ENCODE peak calls at places on chromosomes 4 and X, in eight cellular contexts. One of them, this sample, is unnamed.

GRCh38 chrX:154381271-154381670 is 2.2 kb downstream of the EMD start:
- DNase-seq in left lung: no peak
- DNase-seq in keratinocyte: no peak
- DNase-seq in GM20000: no peak
- DNase-seq in PC-3: no peak
- DNase-seq in WERI-Rb-1: no peak
- DNase-seq in fibroblast of villous mesenchyme: no peak
- DNase-seq in RWPE1: no peak
- DNase-seq in this sample: no peak

GRCh38 chr4:2793578-2793919 is 664 bp downstream of the SH3BP2 start:
- DNase-seq in GM20000: no peak
- DNase-seq in fibroblast of villous mesenchyme: peak
- DNase-seq in WERI-Rb-1: no peak
- DNase-seq in left lung: peak
- DNase-seq in RWPE1: no peak
- DNase-seq in PC-3: peak
- DNase-seq in keratinocyte: no peak
- DNase-seq in this sample: no peak

GRCh38 chr4:176837176-176837915 is 44.6 kb upstream of the VEGFC start:
- DNase-seq in GM20000: no peak
- DNase-seq in WERI-Rb-1: no peak
- DNase-seq in left lung: no peak
- DNase-seq in keratinocyte: no peak
- DNase-seq in PC-3: no peak
- DNase-seq in RWPE1: no peak
- DNase-seq in fibroblast of villous mesenchyme: peak
- DNase-seq in this sample: no peak

GRCh38 chr4:15990570-15991285 is 27.8 kb upstream of the FGFBP2 start:
- DNase-seq in fibroblast of villous mesenchyme: no peak
- DNase-seq in left lung: no peak
- DNase-seq in RWPE1: no peak
- DNase-seq in WERI-Rb-1: no peak
- DNase-seq in GM20000: no peak
- DNase-seq in PC-3: peak
- DNase-seq in keratinocyte: no peak
- DNase-seq in this sample: no peak

GRCh38 chr4:4867745-4868505 is 8.5 kb downstream of the MSX1 start:
- DNase-seq in GM20000: peak
- DNase-seq in RWPE1: no peak
- DNase-seq in PC-3: no peak
- DNase-seq in left lung: no peak
- DNase-seq in WERI-Rb-1: no peak
- DNase-seq in keratinocyte: no peak
- DNase-seq in fibroblast of villous mesenchyme: no peak
- DNase-seq in this sample: no peak

GRCh38 chrX:80602017-80602765 is 181.9 kb downstream of the TENT5D start:
- DNase-seq in RWPE1: no peak
- DNase-seq in fibroblast of villous mesenchyme: no peak
- DNase-seq in WERI-Rb-1: no peak
- DNase-seq in keratinocyte: no peak
- DNase-seq in left lung: no peak
- DNase-seq in PC-3: no peak
- DNase-seq in GM20000: no peak
- DNase-seq in this sample: no peak

GRCh38 chr4:141346144-141346543 is 125.4 kb downstream of the ZNF330 start:
- DNase-seq in GM20000: peak
- DNase-seq in fibroblast of villous mesenchyme: peak
- DNase-seq in RWPE1: peak
- DNase-seq in keratinocyte: no peak
- DNase-seq in WERI-Rb-1: peak
- DNase-seq in PC-3: peak
- DNase-seq in left lung: no peak
- DNase-seq in this sample: no peak

GRCh38 chrX:153333821-153334653 is at the start of gene ZNF275:
- DNase-seq in GM20000: peak
- DNase-seq in RWPE1: peak
- DNase-seq in keratinocyte: peak
- DNase-seq in WERI-Rb-1: peak
- DNase-seq in PC-3: peak
- DNase-seq in left lung: peak
- DNase-seq in fibroblast of villous mesenchyme: peak
- DNase-seq in this sample: peak

GRCh38 chr4:187480146-187481145 is 515.1 kb upstream of the ZFP42 start:
- DNase-seq in WERI-Rb-1: no peak
- DNase-seq in PC-3: peak
- DNase-seq in left lung: no peak
- DNase-seq in fibroblast of villous mesenchyme: peak
- DNase-seq in keratinocyte: no peak
- DNase-seq in GM20000: no peak
- DNase-seq in RWPE1: no peak
- DNase-seq in this sample: no peak

GRCh38 chr4:67545199-67545995 is at the start of gene CENPC:
- DNase-seq in fibroblast of villous mesenchyme: peak
- DNase-seq in GM20000: peak
- DNase-seq in WERI-Rb-1: peak
- DNase-seq in left lung: peak
- DNase-seq in keratinocyte: peak
- DNase-seq in RWPE1: peak
- DNase-seq in PC-3: peak
- DNase-seq in this sample: peak

GRCh38 chr4:67550491-67551256 is 5.4 kb upstream of the CENPC start:
- DNase-seq in GM20000: no peak
- DNase-seq in fibroblast of villous mesenchyme: no peak
- DNase-seq in RWPE1: no peak
- DNase-seq in left lung: no peak
- DNase-seq in PC-3: no peak
- DNase-seq in WERI-Rb-1: no peak
- DNase-seq in keratinocyte: no peak
- DNase-seq in this sample: no peak

GRCh38 chr4:67545996-67546356 is 673 bp upstream of the CENPC start:
- DNase-seq in RWPE1: no peak
- DNase-seq in GM20000: no peak
- DNase-seq in left lung: no peak
- DNase-seq in PC-3: no peak
- DNase-seq in WERI-Rb-1: no peak
- DNase-seq in fibroblast of villous mesenchyme: no peak
- DNase-seq in keratinocyte: no peak
- DNase-seq in this sample: no peak

GRCh38 chr4:67549123-67549522 is 3.8 kb upstream of the CENPC start:
- DNase-seq in PC-3: peak
- DNase-seq in left lung: no peak
- DNase-seq in GM20000: peak
- DNase-seq in WERI-Rb-1: no peak
- DNase-seq in keratinocyte: no peak
- DNase-seq in RWPE1: peak
- DNase-seq in fibroblast of villous mesenchyme: peak
- DNase-seq in this sample: no peak

GRCh38 chr4:67546971-67547370 is 1.7 kb upstream of the CENPC start:
- DNase-seq in PC-3: no peak
- DNase-seq in left lung: no peak
- DNase-seq in keratinocyte: no peak
- DNase-seq in GM20000: no peak
- DNase-seq in RWPE1: no peak
- DNase-seq in fibroblast of villous mesenchyme: peak
- DNase-seq in WERI-Rb-1: no peak
- DNase-seq in this sample: no peak
- TF ChIP-seq CTCF in PC-3: no peak
- TF ChIP-seq CTCF in left lung: no peak
- TF ChIP-seq CTCF in keratinocyte: no peak
- TF ChIP-seq CTCF in GM20000: no peak
- TF ChIP-seq CTCF in RWPE1: no peak
- TF ChIP-seq CTCF in fibroblast of villous mesenchyme: peak
- TF ChIP-seq CTCF in WERI-Rb-1: no peak
- TF ChIP-seq CTCF in this sample: no peak

GRCh38 chr4:7190278-7190594 is 2.1 kb upstream of the SORCS2 start:
- DNase-seq in left lung: no peak
- DNase-seq in fibroblast of villous mesenchyme: no peak
- DNase-seq in WERI-Rb-1: no peak
- DNase-seq in PC-3: no peak
- DNase-seq in GM20000: no peak
- DNase-seq in RWPE1: no peak
- DNase-seq in keratinocyte: no peak
- DNase-seq in this sample: no peak

GRCh38 chr4:7190668-7191545 is 1.4 kb upstream of the SORCS2 start:
- DNase-seq in GM20000: no peak
- DNase-seq in PC-3: no peak
- DNase-seq in RWPE1: no peak
- DNase-seq in keratinocyte: no peak
- DNase-seq in WERI-Rb-1: no peak
- DNase-seq in left lung: no peak
- DNase-seq in fibroblast of villous mesenchyme: no peak
- DNase-seq in this sample: no peak

GRCh38 chr4:7187691-7188090 is 4.6 kb upstream of the SORCS2 start:
- DNase-seq in WERI-Rb-1: no peak
- DNase-seq in left lung: no peak
- DNase-seq in GM20000: no peak
- DNase-seq in fibroblast of villous mesenchyme: no peak
- DNase-seq in PC-3: no peak
- DNase-seq in keratinocyte: no peak
- DNase-seq in RWPE1: no peak
- DNase-seq in this sample: no peak

GRCh38 chr4:7189066-7189465 is 3.3 kb upstream of the SORCS2 start:
- DNase-seq in left lung: peak
- DNase-seq in RWPE1: no peak
- DNase-seq in PC-3: no peak
- DNase-seq in WERI-Rb-1: no peak
- DNase-seq in fibroblast of villous mesenchyme: no peak
- DNase-seq in GM20000: no peak
- DNase-seq in keratinocyte: no peak
- DNase-seq in this sample: no peak

GRCh38 chr4:7189475-7190277 is 2.7 kb upstream of the SORCS2 start:
- DNase-seq in left lung: no peak
- DNase-seq in fibroblast of villous mesenchyme: no peak
- DNase-seq in keratinocyte: no peak
- DNase-seq in RWPE1: no peak
- DNase-seq in PC-3: peak
- DNase-seq in GM20000: no peak
- DNase-seq in WERI-Rb-1: no peak
- DNase-seq in this sample: no peak
- TF ChIP-seq CTCF in left lung: no peak
- TF ChIP-seq CTCF in fibroblast of villous mesenchyme: no peak
- TF ChIP-seq CTCF in keratinocyte: no peak
- TF ChIP-seq CTCF in RWPE1: no peak
- TF ChIP-seq CTCF in PC-3: peak
- TF ChIP-seq CTCF in GM20000: no peak
- TF ChIP-seq CTCF in WERI-Rb-1: peak
- TF ChIP-seq CTCF in this sample: no peak

GRCh38 chrX:37509349-37509748 is 62.1 kb upstream of the LANCL3 start:
- DNase-seq in fibroblast of villous mesenchyme: peak
- DNase-seq in GM20000: no peak
- DNase-seq in PC-3: peak
- DNase-seq in WERI-Rb-1: no peak
- DNase-seq in RWPE1: no peak
- DNase-seq in left lung: no peak
- DNase-seq in keratinocyte: no peak
- DNase-seq in this sample: no peak
- TF ChIP-seq CTCF in fibroblast of villous mesenchyme: peak
- TF ChIP-seq CTCF in GM20000: no peak
- TF ChIP-seq CTCF in PC-3: peak
- TF ChIP-seq CTCF in WERI-Rb-1: peak
- TF ChIP-seq CTCF in RWPE1: no peak
- TF ChIP-seq CTCF in left lung: peak
- TF ChIP-seq CTCF in keratinocyte: peak
- TF ChIP-seq CTCF in this sample: peak

GRCh38 chrX:134249231-134249630 is 12.2 kb downstream of the CCDC160 start:
- DNase-seq in fibroblast of villous mesenchyme: no peak
- DNase-seq in keratinocyte: no peak
- DNase-seq in WERI-Rb-1: no peak
- DNase-seq in RWPE1: no peak
- DNase-seq in GM20000: no peak
- DNase-seq in PC-3: no peak
- DNase-seq in left lung: no peak
- DNase-seq in this sample: no peak

GRCh38 chrX:134247492-134247891 is 10.5 kb downstream of the CCDC160 start:
- DNase-seq in WERI-Rb-1: no peak
- DNase-seq in left lung: no peak
- DNase-seq in keratinocyte: no peak
- DNase-seq in fibroblast of villous mesenchyme: no peak
- DNase-seq in PC-3: no peak
- DNase-seq in GM20000: no peak
- DNase-seq in RWPE1: no peak
- DNase-seq in this sample: no peak

GRCh38 chrX:134254511-134254910 is 17.5 kb downstream of the CCDC160 start:
- DNase-seq in GM20000: no peak
- DNase-seq in WERI-Rb-1: no peak
- DNase-seq in keratinocyte: no peak
- DNase-seq in PC-3: peak
- DNase-seq in RWPE1: no peak
- DNase-seq in fibroblast of villous mesenchyme: no peak
- DNase-seq in left lung: no peak
- DNase-seq in this sample: no peak

GRCh38 chrX:134255555-134255954 is 18.6 kb downstream of the CCDC160 start:
- DNase-seq in fibroblast of villous mesenchyme: no peak
- DNase-seq in GM20000: no peak
- DNase-seq in PC-3: no peak
- DNase-seq in left lung: no peak
- DNase-seq in RWPE1: no peak
- DNase-seq in WERI-Rb-1: no peak
- DNase-seq in keratinocyte: no peak
- DNase-seq in this sample: no peak

GRCh38 chrX:134251241-134251640 is 14.3 kb downstream of the CCDC160 start:
- DNase-seq in GM20000: no peak
- DNase-seq in PC-3: no peak
- DNase-seq in keratinocyte: no peak
- DNase-seq in RWPE1: no peak
- DNase-seq in fibroblast of villous mesenchyme: no peak
- DNase-seq in left lung: no peak
- DNase-seq in WERI-Rb-1: no peak
- DNase-seq in this sample: no peak
- TF ChIP-seq CTCF in GM20000: no peak
- TF ChIP-seq CTCF in PC-3: no peak
- TF ChIP-seq CTCF in keratinocyte: no peak
- TF ChIP-seq CTCF in RWPE1: no peak
- TF ChIP-seq CTCF in fibroblast of villous mesenchyme: no peak
- TF ChIP-seq CTCF in left lung: no peak
- TF ChIP-seq CTCF in WERI-Rb-1: no peak
- TF ChIP-seq CTCF in this sample: no peak

GRCh38 chr4:26452565-26453531 is 37.4 kb downstream of the CCKAR start:
- DNase-seq in WERI-Rb-1: no peak
- DNase-seq in PC-3: no peak
- DNase-seq in left lung: no peak
- DNase-seq in RWPE1: no peak
- DNase-seq in fibroblast of villous mesenchyme: no peak
- DNase-seq in keratinocyte: no peak
- DNase-seq in GM20000: no peak
- DNase-seq in this sample: no peak

GRCh38 chr4:26458104-26458503 is 32.2 kb downstream of the CCKAR start:
- DNase-seq in WERI-Rb-1: no peak
- DNase-seq in PC-3: no peak
- DNase-seq in keratinocyte: no peak
- DNase-seq in fibroblast of villous mesenchyme: no peak
- DNase-seq in RWPE1: no peak
- DNase-seq in left lung: no peak
- DNase-seq in GM20000: no peak
- DNase-seq in this sample: peak

GRCh38 chr4:26454961-26455360 is 35.3 kb downstream of the CCKAR start:
- DNase-seq in WERI-Rb-1: no peak
- DNase-seq in PC-3: no peak
- DNase-seq in RWPE1: no peak
- DNase-seq in keratinocyte: no peak
- DNase-seq in GM20000: no peak
- DNase-seq in fibroblast of villous mesenchyme: no peak
- DNase-seq in left lung: no peak
- DNase-seq in this sample: no peak

GRCh38 chr4:26457412-26457811 is 32.9 kb downstream of the CCKAR start:
- DNase-seq in PC-3: no peak
- DNase-seq in RWPE1: no peak
- DNase-seq in left lung: no peak
- DNase-seq in fibroblast of villous mesenchyme: no peak
- DNase-seq in keratinocyte: no peak
- DNase-seq in WERI-Rb-1: no peak
- DNase-seq in GM20000: no peak
- DNase-seq in this sample: no peak

GRCh38 chr4:26455571-26455970 is 34.7 kb downstream of the CCKAR start:
- DNase-seq in fibroblast of villous mesenchyme: no peak
- DNase-seq in PC-3: no peak
- DNase-seq in left lung: no peak
- DNase-seq in WERI-Rb-1: no peak
- DNase-seq in RWPE1: no peak
- DNase-seq in GM20000: no peak
- DNase-seq in keratinocyte: no peak
- DNase-seq in this sample: no peak
- TF ChIP-seq CTCF in fibroblast of villous mesenchyme: no peak
- TF ChIP-seq CTCF in PC-3: no peak
- TF ChIP-seq CTCF in left lung: no peak
- TF ChIP-seq CTCF in WERI-Rb-1: no peak
- TF ChIP-seq CTCF in RWPE1: no peak
- TF ChIP-seq CTCF in GM20000: no peak
- TF ChIP-seq CTCF in keratinocyte: no peak
- TF ChIP-seq CTCF in this sample: no peak